ENCODE peak calls at places on chromosomes 3 and 15, in five cellular contexts. One of them, this sample, is unnamed. For H3K9me3, the result is how much of the 10 kb centered on the place peaks cover.

GRCh38 chr3:131735544-131735943 is 232.8 kb upstream of the MRPL3 start:
- DNase-seq in upper lobe of right lung: no peak
- DNase-seq in testis: no peak
- DNase-seq in colonic mucosa: no peak
- DNase-seq in A549: no peak
- DNase-seq in this sample: no peak

GRCh38 chr3:101940521-101940992 is 91.2 kb downstream of the NFKBIZ start:
- DNase-seq in testis: peak
- DNase-seq in upper lobe of right lung: peak
- DNase-seq in A549: no peak
- DNase-seq in colonic mucosa: no peak
- DNase-seq in this sample: no peak

GRCh38 chr3:148606979-148607378 is 90.7 kb upstream of the AGTR1 start:
- DNase-seq in colonic mucosa: no peak
- DNase-seq in testis: no peak
- DNase-seq in upper lobe of right lung: no peak
- DNase-seq in A549: no peak
- DNase-seq in this sample: no peak

GRCh38 chr3:64342940-64343691 is 117.8 kb upstream of the PRICKLE2 start:
- DNase-seq in A549: peak
- DNase-seq in testis: no peak
- DNase-seq in colonic mucosa: no peak
- DNase-seq in upper lobe of right lung: no peak
- DNase-seq in this sample: no peak

GRCh38 chr3:146781606-146782005 is 176.5 kb upstream of the PLSCR5 start:
- DNase-seq in A549: no peak
- DNase-seq in testis: no peak
- DNase-seq in upper lobe of right lung: no peak
- DNase-seq in colonic mucosa: no peak
- DNase-seq in this sample: no peak

GRCh38 chr3:38346584-38347410 is at the start of gene XYLB:
- DNase-seq in colonic mucosa: peak
- DNase-seq in A549: peak
- DNase-seq in upper lobe of right lung: peak
- DNase-seq in testis: peak
- DNase-seq in this sample: peak

GRCh38 chr15:39411102-39411989 is 169.5 kb upstream of the THBS1 start:
- DNase-seq in A549: no peak
- DNase-seq in testis: no peak
- DNase-seq in colonic mucosa: no peak
- DNase-seq in upper lobe of right lung: no peak
- DNase-seq in this sample: no peak

GRCh38 chr3:100533176-100533575 is 40.8 kb downstream of the TMEM45A start:
- DNase-seq in colonic mucosa: no peak
- DNase-seq in A549: no peak
- DNase-seq in upper lobe of right lung: no peak
- DNase-seq in testis: no peak
- DNase-seq in this sample: no peak

GRCh38 chr15:72778796-72779195 is 4.8 kb downstream of the ADPGK start:
- DNase-seq in testis: no peak
- DNase-seq in A549: no peak
- DNase-seq in upper lobe of right lung: no peak
- DNase-seq in colonic mucosa: no peak
- DNase-seq in this sample: no peak

GRCh38 chr15:93899817-93900216 is 331.5 kb upstream of the MCTP2 start:
- DNase-seq in upper lobe of right lung: no peak
- DNase-seq in testis: no peak
- DNase-seq in A549: no peak
- DNase-seq in colonic mucosa: no peak
- DNase-seq in this sample: no peak

GRCh38 chr15:90192961-90193786 is 8.0 kb upstream of the SEMA4B start:
- DNase-seq in upper lobe of right lung: no peak
- DNase-seq in testis: no peak
- DNase-seq in colonic mucosa: no peak
- DNase-seq in A549: no peak
- DNase-seq in this sample: peak

GRCh38 chr3:54758461-54758860 is 169.4 kb downstream of the LRTM1 start:
- DNase-seq in testis: no peak
- DNase-seq in upper lobe of right lung: no peak
- DNase-seq in A549: no peak
- DNase-seq in colonic mucosa: no peak
- DNase-seq in this sample: no peak

GRCh38 chr15:81763304-81763703 is 282.5 kb downstream of the MEX3B start:
- DNase-seq in testis: no peak
- DNase-seq in upper lobe of right lung: no peak
- DNase-seq in colonic mucosa: no peak
- DNase-seq in A549: no peak
- DNase-seq in this sample: no peak

GRCh38 chr3:29537889-29538609 is 257.2 kb downstream of the RBMS3 start:
- DNase-seq in upper lobe of right lung: no peak
- DNase-seq in testis: no peak
- DNase-seq in colonic mucosa: no peak
- DNase-seq in A549: no peak
- DNase-seq in this sample: no peak

GRCh38 chr3:119304201-119304713 is 10.1 kb downstream of the ARHGAP31 start:
- DNase-seq in colonic mucosa: no peak
- DNase-seq in A549: no peak
- DNase-seq in upper lobe of right lung: no peak
- DNase-seq in testis: no peak
- DNase-seq in this sample: no peak

GRCh38 chr3:69649713-69650419 is 89.4 kb upstream of the MITF start:
- DNase-seq in testis: no peak
- DNase-seq in upper lobe of right lung: no peak
- DNase-seq in colonic mucosa: no peak
- DNase-seq in A549: no peak
- DNase-seq in this sample: no peak

GRCh38 chr3:53674582-53674981 is 171.6 kb downstream of the CHDH start:
- DNase-seq in colonic mucosa: no peak
- DNase-seq in A549: no peak
- DNase-seq in testis: no peak
- DNase-seq in upper lobe of right lung: no peak
- DNase-seq in this sample: no peak

GRCh38 chr3:53675942-53676341 is 170.3 kb downstream of the CHDH start:
- DNase-seq in upper lobe of right lung: no peak
- DNase-seq in colonic mucosa: no peak
- DNase-seq in A549: no peak
- DNase-seq in testis: peak
- DNase-seq in this sample: no peak

GRCh38 chr3:53680026-53680425 is 166.2 kb downstream of the CHDH start:
- DNase-seq in colonic mucosa: no peak
- DNase-seq in testis: peak
- DNase-seq in A549: no peak
- DNase-seq in upper lobe of right lung: no peak
- DNase-seq in this sample: no peak

GRCh38 chr3:53675022-53675697 is 171.1 kb downstream of the CHDH start:
- DNase-seq in A549: no peak
- DNase-seq in colonic mucosa: no peak
- DNase-seq in testis: no peak
- DNase-seq in upper lobe of right lung: no peak
- DNase-seq in this sample: no peak

DNA sequence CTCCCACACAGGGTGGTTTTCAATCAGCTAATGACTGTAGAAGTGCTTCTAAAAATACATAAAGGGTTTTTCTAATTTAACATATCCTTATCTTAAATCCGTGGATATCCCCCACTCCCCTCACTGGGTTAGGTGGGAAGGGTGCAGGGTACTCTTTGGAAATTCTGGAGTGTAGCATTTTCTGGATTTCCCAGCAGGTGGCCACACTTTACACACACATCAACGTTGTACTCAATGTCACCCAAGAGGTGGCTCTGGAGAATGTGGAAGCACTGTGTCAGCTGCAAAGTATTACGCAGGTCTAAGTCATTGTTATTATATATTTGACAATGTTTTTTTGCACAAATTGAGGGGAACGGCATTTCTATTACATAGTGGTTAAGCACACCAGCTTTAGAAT is 168.8 kb downstream of the CHDH start:
- DNase-seq in colonic mucosa: no peak
- DNase-seq in A549: no peak
- DNase-seq in testis: peak
- DNase-seq in upper lobe of right lung: no peak
- DNase-seq in this sample: no peak
- TF ChIP-seq CTCF in colonic mucosa: no peak
- TF ChIP-seq CTCF in A549: peak
- TF ChIP-seq CTCF in testis: peak
- TF ChIP-seq CTCF in upper lobe of right lung: peak
- TF ChIP-seq CTCF in this sample: no peak

GRCh38 chr3:72151465-72152238 is 366.7 kb upstream of the PROK2 start:
- DNase-seq in upper lobe of right lung: no peak
- DNase-seq in testis: no peak
- DNase-seq in colonic mucosa: peak
- DNase-seq in A549: no peak
- DNase-seq in this sample: peak

GRCh38 chr3:72153477-72154314 is 368.7 kb upstream of the PROK2 start:
- DNase-seq in colonic mucosa: no peak
- DNase-seq in upper lobe of right lung: no peak
- DNase-seq in A549: no peak
- DNase-seq in testis: no peak
- DNase-seq in this sample: no peak

GRCh38 chr3:72150634-72151412 is 365.9 kb upstream of the PROK2 start:
- DNase-seq in colonic mucosa: peak
- DNase-seq in A549: no peak
- DNase-seq in testis: no peak
- DNase-seq in upper lobe of right lung: no peak
- DNase-seq in this sample: no peak

GRCh38 chr3:72154391-72155300 is 369.7 kb upstream of the PROK2 start:
- DNase-seq in A549: no peak
- DNase-seq in colonic mucosa: no peak
- DNase-seq in upper lobe of right lung: no peak
- DNase-seq in testis: no peak
- DNase-seq in this sample: no peak

DNA sequence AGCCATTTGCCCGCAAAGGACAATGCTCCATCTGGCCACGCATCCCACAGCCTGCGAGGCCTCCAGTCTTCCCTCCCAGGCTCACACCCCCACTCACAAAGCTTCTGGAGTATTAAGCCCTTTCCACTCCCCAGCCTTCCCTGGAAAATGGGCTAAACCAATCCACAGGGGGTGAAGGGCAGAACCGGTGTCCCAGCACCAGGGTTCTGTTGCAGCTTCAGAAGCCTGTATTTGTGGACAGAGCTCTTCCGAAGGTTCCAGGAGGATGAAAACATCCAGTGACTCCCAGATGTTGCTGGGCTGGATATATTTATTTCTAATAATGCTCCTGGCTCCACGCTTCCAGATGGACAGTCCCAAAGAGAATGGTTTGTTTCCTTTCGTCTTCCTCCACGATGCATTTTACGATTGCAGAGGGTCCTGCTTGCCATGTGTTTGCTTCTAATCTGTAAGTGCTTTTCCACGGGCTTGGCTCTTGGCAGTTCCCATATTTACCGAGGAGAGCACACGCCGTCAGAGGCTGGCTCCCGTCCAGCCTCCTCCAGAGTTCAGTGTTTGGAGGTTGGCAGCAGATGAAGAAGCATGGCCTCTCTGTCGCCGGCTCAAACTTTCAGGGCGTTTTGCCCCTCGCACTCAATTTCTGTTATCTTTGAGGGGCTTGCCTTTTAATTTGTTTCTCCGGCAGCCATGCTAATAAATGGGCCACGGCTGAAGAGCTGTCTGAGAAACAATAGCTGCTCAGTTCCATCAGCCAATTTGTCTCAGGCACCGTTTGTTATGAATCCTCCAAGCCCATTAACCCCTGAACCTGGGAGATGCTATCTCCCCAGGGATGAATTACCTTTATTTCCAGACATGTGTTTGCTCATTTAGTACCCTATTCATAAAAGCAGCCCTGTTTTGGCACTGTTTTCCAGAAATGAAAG is 367.9 kb upstream of the PROK2 start:
- DNase-seq in A549: peak
- DNase-seq in upper lobe of right lung: peak
- DNase-seq in colonic mucosa: peak
- DNase-seq in testis: peak
- DNase-seq in this sample: peak
- H3K4me3 ChIP-seq in A549: peak
- H3K4me3 ChIP-seq in upper lobe of right lung: peak
- H3K4me3 ChIP-seq in colonic mucosa: peak
- H3K4me3 ChIP-seq in testis: peak
- H3K4me3 ChIP-seq in this sample: no peak

DNA sequence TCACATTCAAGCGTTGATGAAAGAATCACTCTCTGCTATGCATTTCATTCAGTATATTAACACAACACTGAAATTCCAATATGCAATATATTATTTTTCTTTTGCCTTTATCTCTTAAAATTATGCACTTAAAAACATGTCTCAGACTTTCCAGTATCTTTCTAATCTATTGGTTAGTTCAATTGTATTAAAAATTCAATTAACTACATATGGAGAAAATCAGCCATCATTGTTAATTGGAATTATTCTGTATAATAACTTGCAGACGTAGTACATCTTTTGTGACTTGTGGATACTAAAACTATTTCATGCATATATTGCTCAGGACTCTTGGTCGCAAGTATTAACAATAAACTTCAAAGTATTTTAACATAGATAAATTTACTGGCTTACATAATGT is 715.6 kb downstream of the GRM7 start:
- DNase-seq in A549: no peak
- DNase-seq in upper lobe of right lung: no peak
- DNase-seq in colonic mucosa: no peak
- DNase-seq in testis: no peak
- DNase-seq in this sample: no peak
- H3K9me3 ChIP-seq in A549: under half
- H3K9me3 ChIP-seq in upper lobe of right lung: under half
- H3K9me3 ChIP-seq in colonic mucosa: under half
- H3K9me3 ChIP-seq in testis: under half
- H3K9me3 ChIP-seq in this sample: under half

DNA sequence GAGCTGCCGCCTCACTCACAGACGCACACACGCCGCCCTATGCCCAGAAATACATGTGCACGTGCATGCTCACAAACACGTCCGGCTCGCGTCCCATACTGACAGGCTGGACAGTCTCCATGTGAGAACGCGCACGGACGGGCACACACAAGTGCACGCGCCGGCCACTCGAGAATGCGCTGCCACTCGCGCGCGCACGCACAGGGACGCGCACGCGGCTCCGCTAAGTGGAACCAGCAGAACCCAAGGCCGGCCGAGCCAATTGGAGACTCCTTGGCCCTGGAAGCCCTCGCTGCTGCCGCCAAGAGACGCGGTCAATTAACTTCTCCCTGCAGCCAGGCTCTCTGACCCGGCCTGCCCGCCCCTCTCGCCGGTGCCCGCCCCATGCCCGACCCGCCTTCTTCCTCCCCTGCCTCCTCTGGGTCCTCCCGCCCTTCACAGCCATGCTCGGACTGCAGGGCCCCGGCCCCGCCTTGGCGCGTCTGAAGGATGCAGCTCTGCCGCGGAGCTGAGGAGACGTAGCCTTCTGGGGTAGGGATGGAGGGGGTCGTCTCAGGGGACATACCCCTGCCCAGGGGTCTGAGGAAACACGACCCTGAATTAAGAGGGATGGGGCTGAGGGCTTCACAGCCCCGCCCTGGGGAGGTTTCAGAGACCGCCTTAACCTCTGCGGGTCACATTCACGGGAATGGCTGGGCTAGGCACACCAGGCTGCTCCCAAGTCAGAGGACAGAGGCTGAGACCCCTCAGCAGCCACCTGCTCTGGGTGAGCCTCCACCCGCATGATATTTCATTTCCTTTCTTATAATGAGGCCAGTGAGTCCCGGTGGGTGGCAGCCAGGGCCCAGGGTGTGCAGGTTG is 15.0 kb downstream of the PTH1R start:
- DNase-seq in upper lobe of right lung: peak
- DNase-seq in A549: peak
- DNase-seq in testis: peak
- DNase-seq in colonic mucosa: peak
- DNase-seq in this sample: peak
- TF ChIP-seq CTCF in upper lobe of right lung: peak
- TF ChIP-seq CTCF in A549: no peak
- TF ChIP-seq CTCF in testis: no peak
- TF ChIP-seq CTCF in colonic mucosa: no peak
- TF ChIP-seq CTCF in this sample: no peak

This sample was measured in mucosa of descending colon.